ENCODE peak calls at places on chromosomes 4 and X, in eight cellular contexts. E is mesothelial cell of epicardium, Z is fibroblast of the conjunctiva, M is sigmoid colon, R is NCI-H345, H is fibroblast of mammary gland, L is H9, A is HCEC 1CT. U is an unnamed sample.
A peak's percentile ranks its signal among the peaks of the same experiment; 100 is the strongest.

GRCh38 chr4:48315728-48316630 is 25.4 kb upstream of the SLAIN2 start:
- DNase-seq in E (no peak), Z (no peak), M (no peak), R (peak; percentile 12), H (peak; percentile 80), L (peak; percentile 36), A (peak; percentile 38), U (peak; percentile 84)

GRCh38 chrX:74636749-74637314 is 22.4 kb upstream of the RLIM start:
- DNase-seq in E (no peak), Z (no peak), M (no peak), R (no peak), H (no peak), L (no peak), A (no peak), U (no peak)

GRCh38 chrX:74133156-74133796 is 170.7 kb upstream of the ZCCHC13 start:
- DNase-seq in E (no peak), Z (peak; percentile 67), M (no peak), R (peak; percentile 50), H (peak; percentile 75), L (no peak), A (peak; percentile 31), U (peak; percentile 73)

GRCh38 chr4:145734051-145734450 is 54.1 kb downstream of the C4orf51 start:
- DNase-seq in E (no peak), Z (no peak), M (no peak), R (no peak), H (peak; percentile 30), L (no peak), A (no peak), U (no peak)

GRCh38 chr4:72568959-72569718 is at the start of gene ADAMTS3:
- DNase-seq in E (peak; percentile 69), Z (peak; percentile 27), M (peak; percentile 81), R (peak; percentile 47), H (peak; percentile 49), L (peak; percentile 90), A (peak; percentile 0), U (peak; percentile 56)

GRCh38 chr4:126375462-126376054 is 1060.8 kb downstream of the FAT4 start:
- DNase-seq in E (no peak), Z (no peak), M (no peak), R (no peak), H (peak; percentile 1), L (no peak), A (no peak), U (no peak)

GRCh38 chrX:93673869-93674271 is at the start of gene FAM133A:
- DNase-seq in E (no peak), Z (peak; percentile 10), M (no peak), R (peak; percentile 31), H (peak; percentile 61), L (no peak), A (no peak), U (peak; percentile 2)

GRCh38 chr4:978957-979701 is 5.8 kb upstream of the DGKQ start:
- DNase-seq in E (no peak), Z (peak; percentile 18), M (no peak), R (no peak), H (peak; percentile 56), L (no peak), A (peak; percentile 39), U (no peak)

GRCh38 chr4:82017680-82018079 is 356.1 kb downstream of the HNRNPD start:
- DNase-seq in E (no peak), Z (no peak), M (no peak), R (no peak), H (peak; percentile 16), L (no peak), A (no peak), U (peak; percentile 51)

GRCh38 chr4:186693159-186693815 is 30.4 kb downstream of the FAT1 start:
- DNase-seq in E (no peak), Z (peak; percentile 69), M (peak; percentile 81), R (peak; percentile 66), H (peak; percentile 97), L (no peak), A (peak; percentile 61), U (peak; percentile 86)

GRCh38 chrX:66399273-66399672 is 235.2 kb downstream of the HEPH start:
- DNase-seq in E (no peak), Z (no peak), M (no peak), R (no peak), H (no peak), L (no peak), A (no peak), U (no peak)

GRCh38 chr4:69156913-69157312 is 57.6 kb downstream of the UGT2B11 start:
- DNase-seq in E (no peak), Z (no peak), M (no peak), R (no peak), H (peak; percentile 1), L (peak; percentile 62), A (no peak), U (peak; percentile 0)

GRCh38 chr4:119559044-119559647 is 69.5 kb downstream of the PDE5A start:
- DNase-seq in E (no peak), Z (peak; percentile 62), M (no peak), R (peak; percentile 4), H (peak; percentile 71), L (no peak), A (peak; percentile 40), U (peak; percentile 60)

GRCh38 chr4:165967486-165967885 is 94.4 kb downstream of the TLL1 start:
- DNase-seq in E (no peak), Z (no peak), M (no peak), R (no peak), H (no peak), L (no peak), A (no peak), U (no peak)

GRCh38 chr4:156815717-156816319 is 155.8 kb downstream of the PDGFC start:
- DNase-seq in E (no peak), Z (no peak), M (no peak), R (peak; percentile 83), H (no peak), L (no peak), A (no peak), U (peak; percentile 79)

GRCh38 chr4:20687894-20688293 is 12.4 kb upstream of the PACRGL start:
- DNase-seq in E (no peak), Z (no peak), M (no peak), R (no peak), H (peak; percentile 89), L (no peak), A (peak; percentile 37), U (no peak)

GRCh38 chrX:76915836-76916235 is 488.3 kb downstream of the MAGEE1 start:
- DNase-seq in E (no peak), Z (no peak), M (no peak), R (no peak), H (no peak), L (no peak), A (no peak), U (no peak)

GRCh38 chr4:102429553-102429952 is 71.6 kb upstream of the NFKB1 start:
- DNase-seq in E (no peak), Z (no peak), M (no peak), R (no peak), H (peak; percentile 79), L (no peak), A (peak; percentile 78), U (no peak)

GRCh38 chrX:23035493-23035892 is 35.7 kb downstream of the DDX53 start:
- DNase-seq in E (no peak), Z (no peak), M (no peak), R (no peak), H (no peak), L (peak; percentile 29), A (no peak), U (no peak)

GRCh38 chrX:19682712-19683331 is 167.5 kb upstream of the MAP3K15 start:
- DNase-seq in E (no peak), Z (peak; percentile 89), M (peak; percentile 80), R (peak; percentile 20), H (peak; percentile 93), L (peak; percentile 49), A (peak; percentile 83), U (peak; percentile 67)

GRCh38 chr4:144399927-144400326 is 246.0 kb upstream of the HHIP start:
- DNase-seq in E (no peak), Z (peak; percentile 67), M (no peak), R (peak; percentile 60), H (peak; percentile 92), L (no peak), A (no peak), U (peak; percentile 71)

GRCh38 chrX:118720058-118720707 is 7.2 kb upstream of the IL13RA1 start:
- DNase-seq in E (no peak), Z (no peak), M (no peak), R (no peak), H (no peak), L (peak; percentile 29), A (no peak), U (no peak)